ENCODE peak calls at places on chromosomes 5 and 9, in eight cellular contexts. J, M, X, E, Z, V, B and W are unnamed samples.

GRCh38 chr9:36748322-36748899 is 175.7 kb downstream of the MELK start:
- DNase-seq in J (peak; percentile 26), M (peak; percentile 94), X (peak; percentile 43), E (no peak), Z (peak; percentile 38), V (no peak), B (no peak), W (peak; percentile 25)

GRCh38 chr5:51389582-51390463 is 6.6 kb downstream of the ISL1 start:
- DNase-seq in J (no peak), M (no peak), X (no peak), E (no peak), Z (no peak), V (no peak), B (no peak), W (no peak)

GRCh38 chr9:72592501-72593403 is 71.3 kb downstream of the TMC1 start:
- DNase-seq in J (peak; percentile 24), M (no peak), X (peak; percentile 46), E (no peak), Z (peak; percentile 46), V (no peak), B (no peak), W (peak; percentile 66)

GRCh38 chr5:37792976-37793328 is 46.9 kb downstream of the GDNF start:
- DNase-seq in J (no peak), M (peak; percentile 47), X (peak; percentile 30), E (no peak), Z (peak; percentile 67), V (no peak), B (no peak), W (peak; percentile 77)

GRCh38 chr9:3794005-3794404 is 268.2 kb upstream of the RFX3 start:
- DNase-seq in J (no peak), M (no peak), X (no peak), E (no peak), Z (no peak), V (no peak), B (no peak), W (peak; percentile 2)

GRCh38 chr9:83520292-83520691 is 17.9 kb downstream of the FRMD3 start:
- DNase-seq in J (no peak), M (no peak), X (no peak), E (no peak), Z (no peak), V (no peak), B (no peak), W (peak; percentile 6)

GRCh38 chr9:124006448-124007156 is 5.0 kb upstream of the LHX2 start:
- DNase-seq in J (no peak), M (peak; percentile 42), X (no peak), E (peak; percentile 59), Z (no peak), V (no peak), B (no peak), W (no peak)

GRCh38 chr5:56763711-56764466 is 51.5 kb upstream of the MAP3K1 start:
- DNase-seq in J (no peak), M (peak; percentile 60), X (peak; percentile 46), E (no peak), Z (peak; percentile 58), V (no peak), B (peak; percentile 64), W (peak; percentile 22)

GRCh38 chr5:1795506-1795905 is 4.1 kb downstream of the MRPL36 start:
- DNase-seq in J (no peak), M (peak; percentile 41), X (no peak), E (no peak), Z (no peak), V (no peak), B (no peak), W (no peak)

GRCh38 chr5:172616730-172617129 is 24.3 kb upstream of the NEURL1B start:
- DNase-seq in J (peak; percentile 85), M (no peak), X (peak; percentile 69), E (peak; percentile 58), Z (no peak), V (peak; percentile 82), B (no peak), W (no peak)

GRCh38 chr9:129836342-129837007 is 1.2 kb downstream of the USP20 start:
- DNase-seq in J (no peak), M (no peak), X (no peak), E (no peak), Z (no peak), V (no peak), B (no peak), W (no peak)

GRCh38 chr5:151924564-151925395 is at the start of gene GLRA1:
- DNase-seq in J (peak; percentile 34), M (peak; percentile 69), X (peak; percentile 31), E (no peak), Z (peak; percentile 25), V (peak; percentile 25), B (no peak), W (peak; percentile 55)

GRCh38 chr9:81999806-82000205 is 11.2 kb downstream of the SPATA31D1 start:
- DNase-seq in J (no peak), M (no peak), X (no peak), E (no peak), Z (no peak), V (no peak), B (no peak), W (no peak)

GRCh38 chr5:149799119-149799623 is 69.1 kb downstream of the PPARGC1B start:
- DNase-seq in J (peak; percentile 74), M (peak; percentile 87), X (peak; percentile 88), E (no peak), Z (peak; percentile 73), V (peak; percentile 48), B (peak; percentile 71), W (peak; percentile 94)

GRCh38 chr5:177429248-177430045 is 3.0 kb downstream of the GRK6 start:
- DNase-seq in J (peak; percentile 66), M (peak; percentile 88), X (no peak), E (no peak), Z (no peak), V (no peak), B (no peak), W (no peak)

GRCh38 chr9:73081979-73082657 is 69.5 kb upstream of the ANXA1 start:
- DNase-seq in J (no peak), M (peak; percentile 30), X (peak; percentile 37), E (no peak), Z (peak; percentile 24), V (no peak), B (no peak), W (peak; percentile 43)

GRCh38 chr9:122463828-122464632 is 13.7 kb downstream of the OR1J1 start:
- DNase-seq in J (no peak), M (no peak), X (no peak), E (no peak), Z (peak; percentile 37), V (no peak), B (no peak), W (peak; percentile 50)

GRCh38 chr9:76177924-76178323 is 216.3 kb downstream of the RFK start:
- DNase-seq in J (no peak), M (no peak), X (no peak), E (no peak), Z (no peak), V (no peak), B (no peak), W (no peak)

GRCh38 chr5:151126199-151126645 is 31.4 kb downstream of the ANXA6 start:
- DNase-seq in J (peak; percentile 74), M (no peak), X (peak; percentile 39), E (peak; percentile 78), Z (peak; percentile 38), V (peak; percentile 61), B (peak; percentile 47), W (peak; percentile 64)

GRCh38 chr5:119187776-119188529 is 117.1 kb downstream of the DMXL1 start:
- DNase-seq in J (no peak), M (no peak), X (no peak), E (no peak), Z (no peak), V (no peak), B (no peak), W (no peak)

GRCh38 chr9:6126377-6126776 is 89.2 kb upstream of the IL33 start:
- DNase-seq in J (no peak), M (no peak), X (no peak), E (no peak), Z (no peak), V (no peak), B (no peak), W (no peak)

GRCh38 chr5:126007841-126008240 is 415.4 kb upstream of the GRAMD2B start:
- DNase-seq in J (no peak), M (peak; percentile 34), X (peak; percentile 28), E (no peak), Z (peak; percentile 2), V (no peak), B (no peak), W (no peak)

GRCh38 chr9:79280691-79281090 is 291.1 kb upstream of the TLE4 start:
- DNase-seq in J (no peak), M (no peak), X (no peak), E (no peak), Z (no peak), V (no peak), B (no peak), W (no peak)

GRCh38 chr5:68444048-68444447 is 228.5 kb downstream of the PIK3R1 start:
- DNase-seq in J (no peak), M (no peak), X (no peak), E (no peak), Z (peak; percentile 78), V (no peak), B (no peak), W (no peak)

GRCh38 chr9:10925896-10926295 is 313.1 kb upstream of the PTPRD start:
- DNase-seq in J (no peak), M (no peak), X (no peak), E (no peak), Z (no peak), V (no peak), B (no peak), W (no peak)

DNA sequence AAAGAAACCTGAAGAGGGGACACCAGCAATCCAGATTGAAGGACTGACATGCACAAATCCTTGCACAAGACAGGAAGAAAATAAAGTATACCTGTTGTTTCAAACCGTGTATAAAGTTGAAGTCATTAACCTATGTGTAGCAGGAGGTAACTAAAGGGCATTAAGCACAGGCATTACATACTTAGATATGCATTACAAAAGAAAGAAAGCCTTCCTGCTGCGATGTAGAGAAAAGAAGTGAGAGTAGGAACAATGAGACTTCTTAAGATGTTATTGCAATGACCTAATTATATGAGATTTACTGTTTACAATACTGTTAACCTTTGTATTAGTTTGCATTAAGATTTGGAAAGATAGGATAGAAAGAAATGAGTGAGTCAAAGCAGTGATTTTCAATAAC is 308.9 kb upstream of the PTPRD start:
- DNase-seq in J (no peak), M (no peak), X (no peak), E (no peak), Z (no peak), V (no peak), B (no peak), W (no peak)
- H3K4me3 ChIP-seq in J (no peak overlapping the region), M (no peak overlapping the region), X (no peak overlapping the region), E (no peak overlapping the region), Z (no peak overlapping the region), V (no peak overlapping the region), B (no peak overlapping the region), W (no peak overlapping the region)

GRCh38 chr9:94926457-94926852 is 200.0 kb downstream of the AOPEP start:
- DNase-seq in J (no peak), M (no peak), X (no peak), E (peak; percentile 62), Z (no peak), V (no peak), B (no peak), W (no peak)
- H3K27ac ChIP-seq in J (no peak overlapping the region), M (no peak overlapping the region), X (no peak overlapping the region), E (peak overlapping the region; percentile 92), Z (no peak overlapping the region), V (no peak overlapping the region), B (peak overlapping the region; percentile 75), W (no peak overlapping the region)

GRCh38 chr9:95292226-95292625 is 25.3 kb downstream of the FANCC start:
- DNase-seq in J (no peak), M (no peak), X (no peak), E (no peak), Z (no peak), V (no peak), B (no peak), W (no peak)
- TF ChIP-seq CTCF in J (no peak), M (no peak), X (no peak), E (no peak), Z (no peak), V (no peak), B (no peak), W (no peak)

GRCh38 chr5:124061663-124062062 is 549.7 kb downstream of the CSNK1G3 start:
- DNase-seq in J (no peak), M (no peak), X (no peak), E (no peak), Z (no peak), V (peak; percentile 14), B (no peak), W (peak; percentile 53)
- H3K4me3 ChIP-seq in J (no peak overlapping the region), M (no peak overlapping the region), X (no peak overlapping the region), E (no peak overlapping the region), Z (no peak overlapping the region), V (no peak overlapping the region), B (no peak overlapping the region), W (no peak overlapping the region)